ENCODE peak calls at places on chromosomes 7 and 10, in six cellular contexts. One of them, this sample, is unnamed.

GRCh38 chr10:93566435-93567276 is at the start of gene FFAR4:
- DNase-seq in retinal pigment epithelial cell: no peak
- DNase-seq in endothelial cell: peak; percentile 21
- DNase-seq in Caki2: peak; percentile 80
- DNase-seq in CD8-positive, alpha-beta memory T cell: no peak
- DNase-seq in astrocyte of the spinal cord: no peak
- DNase-seq in this sample: no peak

GRCh38 chr10:90718185-90718584 is 139.7 kb downstream of the HTR7 start:
- DNase-seq in CD8-positive, alpha-beta memory T cell: no peak
- DNase-seq in Caki2: no peak
- DNase-seq in astrocyte of the spinal cord: peak; percentile 18
- DNase-seq in retinal pigment epithelial cell: no peak
- DNase-seq in endothelial cell: no peak
- DNase-seq in this sample: no peak

GRCh38 chr10:128025951-128026350 is 100.3 kb downstream of the MKI67 start:
- DNase-seq in Caki2: no peak
- DNase-seq in CD8-positive, alpha-beta memory T cell: no peak
- DNase-seq in retinal pigment epithelial cell: no peak
- DNase-seq in endothelial cell: no peak
- DNase-seq in astrocyte of the spinal cord: no peak
- DNase-seq in this sample: no peak

GRCh38 chr10:82982110-82982608 is 1107.2 kb downstream of the NRG3 start:
- DNase-seq in CD8-positive, alpha-beta memory T cell: no peak
- DNase-seq in endothelial cell: no peak
- DNase-seq in Caki2: peak; percentile 76
- DNase-seq in astrocyte of the spinal cord: peak; percentile 95
- DNase-seq in retinal pigment epithelial cell: peak; percentile 76
- DNase-seq in this sample: no peak

GRCh38 chr10:46515402-46516192 is 40.9 kb downstream of the GPRIN2 start:
- DNase-seq in retinal pigment epithelial cell: no peak
- DNase-seq in endothelial cell: no peak
- DNase-seq in astrocyte of the spinal cord: no peak
- DNase-seq in CD8-positive, alpha-beta memory T cell: peak; percentile 40
- DNase-seq in Caki2: no peak
- DNase-seq in this sample: peak; percentile 6

GRCh38 chr7:1758417-1758858 is 88.4 kb downstream of the ELFN1 start:
- DNase-seq in Caki2: peak; percentile 23
- DNase-seq in endothelial cell: no peak
- DNase-seq in CD8-positive, alpha-beta memory T cell: peak; percentile 52
- DNase-seq in astrocyte of the spinal cord: no peak
- DNase-seq in retinal pigment epithelial cell: no peak
- DNase-seq in this sample: no peak

GRCh38 chr10:124081547-124082140 is 11.8 kb downstream of the CHST15 start:
- DNase-seq in CD8-positive, alpha-beta memory T cell: no peak
- DNase-seq in retinal pigment epithelial cell: no peak
- DNase-seq in Caki2: no peak
- DNase-seq in astrocyte of the spinal cord: no peak
- DNase-seq in endothelial cell: no peak
- DNase-seq in this sample: no peak

GRCh38 chr10:33155720-33156638 is 178.5 kb downstream of the NRP1 start:
- DNase-seq in astrocyte of the spinal cord: peak; percentile 72
- DNase-seq in CD8-positive, alpha-beta memory T cell: peak; percentile 61
- DNase-seq in endothelial cell: peak; percentile 40
- DNase-seq in retinal pigment epithelial cell: no peak
- DNase-seq in Caki2: peak; percentile 99
- DNase-seq in this sample: no peak

GRCh38 chr10:69073731-69074130 is 14.2 kb upstream of the SRGN start:
- DNase-seq in CD8-positive, alpha-beta memory T cell: no peak
- DNase-seq in endothelial cell: no peak
- DNase-seq in Caki2: no peak
- DNase-seq in retinal pigment epithelial cell: no peak
- DNase-seq in astrocyte of the spinal cord: no peak
- DNase-seq in this sample: no peak

GRCh38 chr10:30176182-30176581 is 116.8 kb upstream of the JCAD start:
- DNase-seq in retinal pigment epithelial cell: no peak
- DNase-seq in CD8-positive, alpha-beta memory T cell: no peak
- DNase-seq in astrocyte of the spinal cord: peak; percentile 64
- DNase-seq in endothelial cell: no peak
- DNase-seq in Caki2: no peak
- DNase-seq in this sample: no peak

GRCh38 chr10:69568472-69569143 is 4.6 kb downstream of the NEUROG3 start:
- DNase-seq in CD8-positive, alpha-beta memory T cell: no peak
- DNase-seq in retinal pigment epithelial cell: no peak
- DNase-seq in astrocyte of the spinal cord: no peak
- DNase-seq in endothelial cell: no peak
- DNase-seq in Caki2: no peak
- DNase-seq in this sample: no peak

GRCh38 chr7:88322151-88322550 is 15.5 kb upstream of the STEAP4 start:
- DNase-seq in endothelial cell: no peak
- DNase-seq in astrocyte of the spinal cord: no peak
- DNase-seq in retinal pigment epithelial cell: no peak
- DNase-seq in CD8-positive, alpha-beta memory T cell: no peak
- DNase-seq in Caki2: no peak
- DNase-seq in this sample: no peak

GRCh38 chr10:62456611-62457101 is 82.5 kb downstream of the ZNF365 start:
- DNase-seq in retinal pigment epithelial cell: no peak
- DNase-seq in Caki2: no peak
- DNase-seq in astrocyte of the spinal cord: no peak
- DNase-seq in CD8-positive, alpha-beta memory T cell: no peak
- DNase-seq in endothelial cell: no peak
- DNase-seq in this sample: no peak

GRCh38 chr7:4078580-4078979 is 603.5 kb upstream of the FOXK1 start:
- DNase-seq in astrocyte of the spinal cord: no peak
- DNase-seq in retinal pigment epithelial cell: no peak
- DNase-seq in Caki2: no peak
- DNase-seq in endothelial cell: no peak
- DNase-seq in CD8-positive, alpha-beta memory T cell: no peak
- DNase-seq in this sample: no peak

GRCh38 chr10:119030421-119031250 is 1.1 kb downstream of the NANOS1 start:
- DNase-seq in Caki2: peak; percentile 58
- DNase-seq in astrocyte of the spinal cord: peak; percentile 49
- DNase-seq in retinal pigment epithelial cell: no peak
- DNase-seq in CD8-positive, alpha-beta memory T cell: peak; percentile 69
- DNase-seq in endothelial cell: peak; percentile 69
- DNase-seq in this sample: peak; percentile 49